ENCODE peak calls at places on chromosomes 3 and 15, in ten cellular contexts. Z is GM19239, A is tibial artery, D is amygdala, L is GM06990, V is thoracic aorta, H is AG10803, G is RPMI7951, R is right cardiac atrium, B is HuH-7.5. W is an unnamed sample.

GRCh38 chr15:85854345-85855097 is 59.8 kb upstream of the KLHL25 start:
- DNase-seq in Z (peak), A (no peak), D (peak), L (no peak), V (no peak), H (peak), G (peak), R (no peak), B (peak), W (peak)

GRCh38 chr3:14867936-14868570 is 49.3 kb downstream of the FGD5 start:
- DNase-seq in Z (no peak), A (peak), D (no peak), L (no peak), V (no peak), H (no peak), G (no peak), R (no peak), B (no peak), W (no peak)

GRCh38 chr15:99408236-99409096 is 157.2 kb downstream of the LRRC28 start:
- DNase-seq in Z (no peak), A (peak), D (no peak), L (no peak), V (no peak), H (peak), G (peak), R (peak), B (no peak), W (peak)

GRCh38 chr3:139695007-139695406 is 17.2 kb upstream of the NMNAT3 start:
- DNase-seq in Z (no peak), A (no peak), D (no peak), L (no peak), V (no peak), H (no peak), G (no peak), R (no peak), B (no peak), W (no peak)

GRCh38 chr3:46599590-46599989 is 12.7 kb upstream of the FAM240A start:
- DNase-seq in Z (no peak), A (no peak), D (no peak), L (no peak), V (no peak), H (no peak), G (no peak), R (no peak), B (no peak), W (no peak)

GRCh38 chr15:32688151-32688639 is 29.6 kb upstream of the GREM1 start:
- DNase-seq in Z (no peak), A (no peak), D (no peak), L (no peak), V (no peak), H (peak), G (peak), R (no peak), B (no peak), W (no peak)

GRCh38 chr15:25862469-25863066 is 559 bp downstream of the ATP10A start:
- DNase-seq in Z (no peak), A (peak), D (no peak), L (no peak), V (no peak), H (peak), G (no peak), R (peak), B (no peak), W (no peak)

GRCh38 chr3:42042747-42043115 is 48.4 kb upstream of the TRAK1 start:
- DNase-seq in Z (no peak), A (no peak), D (no peak), L (no peak), V (no peak), H (peak), G (peak), R (no peak), B (no peak), W (no peak)

GRCh38 chr3:181040030-181040429 is 50.5 kb upstream of the DNAJC19 start:
- DNase-seq in Z (no peak), A (no peak), D (no peak), L (no peak), V (no peak), H (no peak), G (no peak), R (no peak), B (no peak), W (no peak)

GRCh38 chr15:43518073-43518761 is 809 bp downstream of the MAP1A start:
- DNase-seq in Z (no peak), A (no peak), D (peak), L (no peak), V (no peak), H (peak), G (no peak), R (peak), B (no peak), W (no peak)

GRCh38 chr3:172355836-172356235 is 92.4 kb downstream of the GHSR start:
- DNase-seq in Z (no peak), A (no peak), D (no peak), L (no peak), V (no peak), H (peak), G (peak), R (no peak), B (no peak), W (no peak)

GRCh38 chr3:150798122-150798618 is 35.2 kb upstream of the SIAH2 start:
- DNase-seq in Z (no peak), A (no peak), D (no peak), L (no peak), V (no peak), H (no peak), G (no peak), R (no peak), B (no peak), W (no peak)

GRCh38 chr3:124532071-124532470 is 198.2 kb upstream of the UMPS start:
- DNase-seq in Z (no peak), A (no peak), D (no peak), L (no peak), V (no peak), H (peak), G (no peak), R (no peak), B (no peak), W (no peak)

GRCh38 chr3:177607596-177607995 is 410.3 kb upstream of the TBL1XR1 start:
- DNase-seq in Z (no peak), A (no peak), D (no peak), L (no peak), V (no peak), H (no peak), G (no peak), R (no peak), B (no peak), W (no peak)

GRCh38 chr15:96297783-96298182 is 32.7 kb upstream of the NR2F2 start:
- DNase-seq in Z (no peak), A (no peak), D (no peak), L (no peak), V (no peak), H (no peak), G (no peak), R (no peak), B (no peak), W (no peak)

GRCh38 chr3:173429076-173429475 is 31.5 kb downstream of the NLGN1 start:
- DNase-seq in Z (no peak), A (no peak), D (no peak), L (no peak), V (no peak), H (no peak), G (no peak), R (no peak), B (no peak), W (no peak)

GRCh38 chr3:152719264-152719663 is 115.7 kb upstream of the P2RY1 start:
- DNase-seq in Z (no peak), A (no peak), D (no peak), L (no peak), V (no peak), H (peak), G (peak), R (no peak), B (no peak), W (no peak)

GRCh38 chr3:132180337-132180791 is 136.8 kb upstream of the ACP3 start:
- DNase-seq in Z (peak), A (no peak), D (no peak), L (no peak), V (no peak), H (peak), G (peak), R (no peak), B (peak), W (no peak)

W was measured in heart right ventricle.